ENCODE peak calls at places on chromosomes 5 and 9, in four cellular contexts. T is K562, X is GM23248, N is hepatocyte. S is an unnamed sample.

GRCh38 chr5:96347502-96348292 is 85.4 kb downstream of the PCSK1 start:
- DNase-seq in T (no peak), N (no peak), X (peak; percentile 46), S (no peak)

GRCh38 chr9:104885818-104886709 is 41.9 kb downstream of the ABCA1 start:
- DNase-seq in X (no peak), N (no peak), T (no peak), S (no peak)

GRCh38 chr5:15183520-15183919 is 311.9 kb upstream of the ANKH start:
- DNase-seq in X (peak; percentile 50), T (no peak), N (no peak), S (no peak)

GRCh38 chr9:83778164-83778563 is 39.4 kb downstream of the GKAP1 start:
- DNase-seq in T (no peak), X (no peak), N (no peak), S (no peak)

GRCh38 chr9:120583958-120584369 is 4.0 kb upstream of the CDK5RAP2 start:
- DNase-seq in N (peak; percentile 14), T (peak; percentile 53), X (peak; percentile 77), S (peak; percentile 98)

GRCh38 chr9:2411459-2412215 is 209.9 kb upstream of the VLDLR start:
- DNase-seq in T (no peak), N (no peak), X (peak; percentile 59), S (no peak)

GRCh38 chr9:13648676-13649075 is 369.2 kb upstream of the MPDZ start:
- DNase-seq in T (no peak), N (no peak), X (no peak), S (peak; percentile 19)

GRCh38 chr9:114236391-114237138 is 81.2 kb downstream of the COL27A1 start:
- DNase-seq in X (no peak), N (no peak), T (no peak), S (no peak)

GRCh38 chr5:102077920-102078319 is 218.2 kb downstream of the SLCO4C1 start:
- DNase-seq in T (no peak), N (no peak), X (no peak), S (no peak)

GRCh38 chr5:162282191-162282590 is 214.6 kb downstream of the GABRG2 start:
- DNase-seq in X (no peak), T (no peak), N (no peak), S (no peak)

GRCh38 chr5:133569347-133569746 is 43.0 kb downstream of the FSTL4 start:
- DNase-seq in X (peak; percentile 7), N (no peak), T (no peak), S (no peak)

GRCh38 chr5:114101153-114101552 is 260.7 kb upstream of the KCNN2 start:
- DNase-seq in N (peak; percentile 78), T (peak; percentile 11), X (peak; percentile 64), S (peak; percentile 17)

GRCh38 chr5:92552206-92553160 is 1028.5 kb downstream of the NR2F1-AS1 start:
- DNase-seq in T (no peak), X (peak; percentile 96), N (peak; percentile 35), S (peak; percentile 93)

GRCh38 chr5:6642655-6643054 is 9.4 kb downstream of the SRD5A1 start:
- DNase-seq in T (no peak), N (no peak), X (no peak), S (no peak)

GRCh38 chr5:140881889-140882590 is at the start of gene PCDHA13:
- DNase-seq in N (peak; percentile 48), T (no peak), X (peak; percentile 44), S (peak; percentile 51)

GRCh38 chr9:126630458-126631237 is 16.9 kb downstream of the LMX1B start:
- DNase-seq in X (no peak), T (no peak), N (no peak), S (peak; percentile 61)

GRCh38 chr5:7394889-7395431 is 978 bp upstream of the ADCY2 start:
- DNase-seq in T (no peak), N (peak; percentile 37), X (no peak), S (no peak)

GRCh38 chr5:7374186-7374585 is 21.8 kb upstream of the ADCY2 start:
- DNase-seq in X (no peak), T (no peak), N (no peak), S (no peak)

GRCh38 chr5:134510970-134511795 is 14.3 kb upstream of the JADE2 start:
- DNase-seq in X (peak; percentile 47), N (peak; percentile 81), T (no peak), S (peak; percentile 79)

GRCh38 chr5:180591249-180591887 is at the start of gene SCGB3A1:
- DNase-seq in N (no peak), T (no peak), X (peak; percentile 19), S (no peak)

GRCh38 chr9:127118597-127119318 is 3.7 kb downstream of the ANGPTL2 start:
- DNase-seq in X (no peak), N (no peak), T (no peak), S (no peak)

GRCh38 chr5:157366741-157367684 is 93.0 kb upstream of the NIPAL4 start:
- DNase-seq in X (peak; percentile 84), T (peak; percentile 39), N (peak; percentile 63), S (no peak)

GRCh38 chr5:143890475-143890874 is 78.5 kb downstream of the HMHB1 start:
- DNase-seq in X (peak; percentile 36), N (no peak), T (no peak), S (peak; percentile 16)

GRCh38 chr9:130220351-130220750 is 45.2 kb upstream of the HMCN2 start:
- DNase-seq in N (peak; percentile 70), X (no peak), T (no peak), S (no peak)

GRCh38 chr5:55668356-55668755 is 43.8 kb downstream of the SLC38A9 start:
- DNase-seq in T (no peak), N (peak; percentile 66), X (peak; percentile 92), S (peak; percentile 79)

GRCh38 chr9:15306068-15306756 is 804 bp downstream of the TTC39B start:
- DNase-seq in T (no peak), X (peak; percentile 78), N (peak; percentile 84), S (peak; percentile 89)

GRCh38 chr5:22793463-22793862 is 59.7 kb downstream of the CDH12 start:
- DNase-seq in N (no peak), X (no peak), T (no peak), S (no peak)

GRCh38 chr9:38360880-38361836 is 31.3 kb upstream of the ALDH1B1 start:
- DNase-seq in N (no peak), T (no peak), X (no peak), S (no peak)

GRCh38 chr9:135665795-135666189 is 2.7 kb downstream of the LCN9 start:
- DNase-seq in X (no peak), N (no peak), T (no peak), S (no peak)

GRCh38 chr5:169248520-169248919 is 52.4 kb downstream of the SLIT3 start:
- DNase-seq in N (no peak), X (peak; percentile 20), T (no peak), S (no peak)

GRCh38 chr9:135413086-135413375 is 66.6 kb upstream of the PPP1R26 start:
- DNase-seq in T (no peak), X (no peak), N (peak; percentile 2), S (no peak)

GRCh38 chr5:159915913-159916840 is at the start of gene ADRA1B:
- DNase-seq in X (peak; percentile 89), T (peak; percentile 61), N (peak; percentile 88), S (peak; percentile 41)

GRCh38 chr5:58497956-58498942 is 7.0 kb downstream of the GAPT start:
- DNase-seq in X (peak; percentile 47), N (peak; percentile 51), T (peak; percentile 9), S (peak; percentile 2)

GRCh38 chr5:116480894-116481510 is 93.6 kb downstream of the SEMA6A start:
- DNase-seq in N (no peak), X (no peak), T (no peak), S (no peak)

GRCh38 chr9:88186495-88187110 is 48.3 kb upstream of the SPATA31C2 start:
- DNase-seq in X (no peak), T (no peak), N (no peak), S (no peak)

GRCh38 chr9:8961186-8961666 is 1161.6 kb upstream of the DMAC1 start:
- DNase-seq in T (no peak), N (peak; percentile 27), X (no peak), S (no peak)

GRCh38 chr5:169746147-169746694 is 109.1 kb downstream of the DOCK2 start:
- DNase-seq in T (peak; percentile 89), X (no peak), N (no peak), S (no peak)

GRCh38 chr5:78594014-78594413 is 54.6 kb downstream of the LHFPL2 start:
- DNase-seq in N (no peak), T (no peak), X (no peak), S (no peak)
- H3K79me2 ChIP-seq in N (peaks cover 77% of the 10 kb centered on the region), T (no peaks in the 10 kb centered on the region), X (peaks cover 52% of the 10 kb centered on the region), S (peaks cover 79% of the 10 kb centered on the region)

GRCh38 chr5:30387974-30388632 is 805.4 kb upstream of the CDH6 start:
- DNase-seq in X (no peak), T (no peak), N (no peak), S (no peak)
- H3K79me2 ChIP-seq in X (no peaks in the 10 kb centered on the region), T (no peaks in the 10 kb centered on the region), N (no peaks in the 10 kb centered on the region), S (no peaks in the 10 kb centered on the region)

GRCh38 chr5:90636948-90637347 is 78.4 kb downstream of the ADGRV1 start:
- DNase-seq in X (no peak), N (no peak), T (no peak), S (no peak)

GRCh38 chr5:90628492-90628891 is 69.9 kb downstream of the ADGRV1 start:
- DNase-seq in X (no peak), N (no peak), T (peak; percentile 18), S (no peak)

GRCh38 chr5:90637731-90638130 is 79.1 kb downstream of the ADGRV1 start:
- DNase-seq in X (no peak), T (no peak), N (no peak), S (no peak)

GRCh38 chr5:90632799-90633198 is 74.2 kb downstream of the ADGRV1 start:
- DNase-seq in T (no peak), X (no peak), N (no peak), S (no peak)
- H3K79me2 ChIP-seq in T (peaks cover 2% of the 10 kb centered on the region), X (no peaks in the 10 kb centered on the region), N (no peaks in the 10 kb centered on the region), S (no peaks in the 10 kb centered on the region)

GRCh38 chr9:133933426-133934026 is 58.6 kb downstream of the VAV2 start:
- DNase-seq in N (no peak), T (no peak), X (no peak), S (no peak)

GRCh38 chr9:133938086-133938485 is 54.0 kb downstream of the VAV2 start:
- DNase-seq in X (no peak), N (no peak), T (no peak), S (no peak)

GRCh38 chr9:133934512-133935221 is 57.5 kb downstream of the VAV2 start:
- DNase-seq in T (no peak), N (no peak), X (no peak), S (no peak)

GRCh38 chr9:133937120-133937519 is 55.0 kb downstream of the VAV2 start:
- DNase-seq in X (no peak), N (no peak), T (no peak), S (no peak)

GRCh38 chr9:133935328-133936040 is 56.6 kb downstream of the VAV2 start:
- DNase-seq in T (no peak), X (no peak), N (peak; percentile 40), S (no peak)
- H3K79me2 ChIP-seq in T (no peaks in the 10 kb centered on the region), X (no peaks in the 10 kb centered on the region), N (peaks cover 55% of the 10 kb centered on the region), S (peaks cover 99% of the 10 kb centered on the region)

S was measured in mammary epithelial cell.